ENCODE peak calls at places on chromosomes 7 and 10, in ten cellular contexts. N is Panc1; P is adrenal gland; T is CD4-positive, alpha-beta T cell; U is upper lobe of left lung; O is heart left ventricle; W is SK-N-SH; E is dorsolateral prefrontal cortex; F is psoas muscle; H is pancreas. M is an unnamed sample.

GRCh38 chr7:108091461-108091831 is 38.7 kb downstream of the LAMB4 start:
- DNase-seq in E (no peak), W (no peak), O (no peak), P (no peak), H (no peak), U (no peak), T (no peak), N (no peak), F (no peak), M (no peak)

GRCh38 chr10:103716206-103717160 is 138.9 kb downstream of the SH3PXD2A start:
- DNase-seq in F (no peak), N (no peak), P (no peak), E (peak), H (peak), U (no peak), W (no peak), T (no peak), O (no peak), M (peak)

GRCh38 chr10:19819419-19820033 is 3.3 kb downstream of the PLXDC2 start:
- DNase-seq in F (no peak), N (peak), H (no peak), O (no peak), U (no peak), E (no peak), T (no peak), W (peak), P (peak), M (peak)

GRCh38 chr10:55410415-55410885 is 609.4 kb upstream of the PCDH15 start:
- DNase-seq in O (peak), U (peak), P (peak), T (no peak), H (peak), W (peak), F (peak), N (no peak), E (peak), M (no peak)

GRCh38 chr10:37754538-37755323 is 102.7 kb downstream of the ZNF248 start:
- DNase-seq in E (no peak), U (no peak), P (peak), O (no peak), T (no peak), F (no peak), N (peak), W (peak), H (no peak), M (peak)

GRCh38 chr10:23829556-23829955 is 379.4 kb upstream of the KIAA1217 start:
- DNase-seq in P (no peak), T (no peak), U (no peak), H (no peak), O (no peak), F (no peak), W (no peak), E (no peak), N (no peak), M (no peak)

GRCh38 chr7:2459674-2460073 is 16.5 kb downstream of the GRIFIN start:
- DNase-seq in U (no peak), O (no peak), H (no peak), E (no peak), T (no peak), N (no peak), P (no peak), W (no peak), F (no peak), M (no peak)

GRCh38 chr7:33841658-33842057 is 63.7 kb upstream of the BMPER start:
- DNase-seq in W (no peak), N (no peak), U (no peak), H (no peak), T (no peak), E (no peak), P (peak), F (peak), O (no peak), M (peak)

GRCh38 chr7:155256761-155257481 is 40.8 kb upstream of the INSIG1 start:
- DNase-seq in P (no peak), W (peak), U (no peak), F (no peak), E (no peak), H (no peak), N (no peak), O (no peak), T (no peak), M (no peak)

GRCh38 chr7:36279251-36279925 is 110.3 kb upstream of the ANLN start:
- DNase-seq in W (no peak), P (peak), T (no peak), F (no peak), H (no peak), N (no peak), U (no peak), O (no peak), E (no peak), M (no peak)

GRCh38 chr7:83166781-83167180 is 4.1 kb upstream of the PCLO start:
- DNase-seq in U (no peak), O (no peak), N (no peak), W (no peak), F (no peak), T (no peak), E (no peak), P (no peak), H (no peak), M (no peak)

GRCh38 chr7:7911339-7911738 is 57.3 kb upstream of the GLCCI1 start:
- DNase-seq in E (no peak), H (no peak), F (no peak), U (no peak), N (no peak), T (no peak), P (no peak), O (no peak), W (no peak), M (peak)

GRCh38 chr7:100210803-100211202 is 8.9 kb upstream of the PVRIG start:
- DNase-seq in T (no peak), N (no peak), H (no peak), F (no peak), U (no peak), W (no peak), P (no peak), O (no peak), E (no peak), M (no peak)

GRCh38 chr7:77415822-77416620 is at the start of gene GSAP:
- DNase-seq in O (peak), E (peak), F (peak), P (peak), T (peak), U (peak), N (no peak), H (peak), W (peak), M (no peak)
- TF ChIP-seq CTCF in O (no peak), E (no peak), F (no peak), P (no peak), T (peak), U (no peak), N (no peak), H (no peak), W (peak), M (peak)

GRCh38 chr7:92527300-92528187 is 776 bp downstream of the PEX1 start:
- DNase-seq in H (peak), W (peak), P (peak), U (peak), T (peak), O (peak), F (no peak), N (peak), E (no peak), M (peak)
- H3K27ac ChIP-seq in H (peak), W (peak), P (peak), U (peak), T (peak), O (peak), F (peak), N (peak), E (peak), M (peak)

GRCh38 chr7:23469150-23469960 is 936 bp downstream of the IGF2BP3 start:
- DNase-seq in N (no peak), P (no peak), F (no peak), W (peak), U (no peak), E (no peak), O (no peak), H (no peak), T (no peak), M (no peak)

GRCh38 chr7:23469961-23470250 is 385 bp downstream of the IGF2BP3 start:
- DNase-seq in P (no peak), T (no peak), U (no peak), N (no peak), E (no peak), O (no peak), H (no peak), W (no peak), F (no peak), M (no peak)

GRCh38 chr7:23467281-23467680 is 3.0 kb downstream of the IGF2BP3 start:
- DNase-seq in U (no peak), P (no peak), E (no peak), O (no peak), F (no peak), H (no peak), T (no peak), N (no peak), W (peak), M (no peak)

GRCh38 chr7:23467731-23468720 is 2.3 kb downstream of the IGF2BP3 start:
- DNase-seq in N (no peak), F (no peak), H (no peak), P (no peak), W (peak), O (no peak), U (no peak), T (no peak), E (no peak), M (no peak)

DNA sequence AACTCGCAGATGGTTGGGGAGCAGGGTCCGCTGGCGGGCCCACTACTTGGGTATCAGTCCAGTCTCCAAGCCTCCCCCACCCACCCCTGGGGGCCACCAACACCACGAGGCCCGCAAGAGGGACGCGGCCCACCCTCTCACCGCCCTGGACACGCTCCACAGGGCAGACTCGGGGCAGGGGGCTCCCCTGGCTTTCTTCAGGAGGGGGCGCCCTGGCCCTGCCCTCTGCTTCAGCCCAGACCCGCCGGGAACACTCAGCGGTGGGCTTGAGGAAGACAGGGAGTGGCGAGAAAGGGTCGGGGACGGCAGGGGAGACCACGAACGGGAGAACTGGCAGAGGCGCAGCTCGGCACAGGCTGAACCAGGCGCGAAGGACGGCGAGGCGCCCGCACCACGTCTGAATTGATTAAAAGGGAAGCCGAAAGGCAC is 1.6 kb downstream of the IGF2BP3 start:
- DNase-seq in E (no peak), W (peak), O (no peak), N (no peak), U (no peak), P (no peak), T (no peak), H (no peak), F (no peak), M (no peak)
- TF ChIP-seq CTCF in E (no peak), W (peak), O (no peak), N (peak), U (no peak), P (no peak), T (no peak), H (no peak), F (no peak), M (no peak)

GRCh38 chr10:89476676-89477075 is 58.7 kb downstream of the SLC16A12 start:
- DNase-seq in U (peak), H (no peak), P (no peak), T (no peak), W (no peak), E (no peak), N (no peak), F (no peak), O (no peak), M (no peak)
- H3K27ac ChIP-seq in U (peak), H (no peak), P (no peak), T (no peak), W (no peak), E (no peak), N (no peak), F (peak), O (peak), M (no peak)

DNA sequence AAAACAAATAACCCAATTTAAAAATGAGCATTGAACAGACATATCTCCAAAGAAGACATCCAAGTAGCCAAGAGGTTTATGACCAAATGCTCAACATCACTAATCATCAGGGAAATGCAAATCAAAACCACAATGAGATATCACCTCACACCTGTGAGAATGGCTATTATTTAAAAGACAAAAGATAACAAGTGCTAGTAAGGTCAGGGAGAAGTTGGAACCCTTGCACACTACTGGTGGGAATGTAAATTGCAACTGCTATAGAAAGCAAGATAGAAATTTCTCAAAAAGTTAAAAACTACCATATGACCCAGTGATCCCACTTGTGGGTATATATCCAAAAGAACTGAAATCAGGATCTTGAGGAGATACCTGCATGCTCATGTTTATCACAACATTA is 49.5 kb downstream of the SGMS1 start:
- DNase-seq in T (no peak), U (no peak), N (no peak), E (no peak), H (no peak), F (no peak), O (no peak), W (no peak), P (no peak), M (no peak)
- TF ChIP-seq CTCF in T (no peak), U (no peak), N (peak), E (no peak), H (no peak), F (no peak), O (no peak), W (peak), P (no peak), M (peak)

GRCh38 chr10:95382596-95382995 is 91.8 kb upstream of the PDLIM1 start:
- DNase-seq in P (no peak), T (no peak), N (no peak), H (no peak), U (no peak), W (no peak), E (no peak), F (no peak), O (no peak), M (no peak)
- H3K27ac ChIP-seq in P (no peak), T (no peak), N (no peak), H (no peak), U (no peak), W (no peak), E (peak), F (no peak), O (peak), M (no peak)

GRCh38 chr10:71677261-71677660 is 42.3 kb downstream of the C10orf105 start:
- DNase-seq in N (no peak), O (no peak), E (no peak), P (no peak), F (no peak), W (no peak), H (no peak), U (no peak), T (no peak), M (no peak)

GRCh38 chr10:71683301-71683700 is 36.3 kb downstream of the C10orf105 start:
- DNase-seq in N (no peak), U (no peak), O (no peak), T (no peak), W (no peak), E (no peak), P (no peak), H (no peak), F (no peak), M (no peak)

GRCh38 chr10:71678057-71678805 is 41.3 kb downstream of the C10orf105 start:
- DNase-seq in W (no peak), H (no peak), U (no peak), O (no peak), N (no peak), F (no peak), T (no peak), E (no peak), P (no peak), M (no peak)

GRCh38 chr10:71681977-71682376 is 37.6 kb downstream of the C10orf105 start:
- DNase-seq in H (no peak), W (no peak), P (no peak), T (no peak), O (no peak), N (no peak), F (no peak), E (no peak), U (no peak), M (no peak)

DNA sequence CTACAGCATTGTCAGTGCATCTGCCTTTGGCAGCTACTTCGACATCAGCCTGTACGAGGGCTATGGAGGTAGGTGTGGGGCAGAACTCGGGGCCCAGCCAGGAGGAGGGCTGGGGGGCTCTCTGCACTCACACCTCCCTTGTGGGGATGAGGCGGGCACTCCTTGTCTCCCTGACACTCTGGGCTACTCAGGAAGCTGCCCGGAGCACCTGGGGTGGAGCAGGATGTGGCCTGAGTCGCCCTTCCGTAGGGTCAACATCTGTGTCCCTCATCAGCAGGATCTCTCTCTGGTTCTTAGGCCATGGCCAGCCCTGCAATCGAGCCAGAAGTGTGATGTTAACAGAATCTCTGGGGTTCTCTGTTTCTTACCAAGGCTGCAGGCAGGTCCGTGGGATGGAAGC is 40.2 kb downstream of the C10orf105 start:
- DNase-seq in F (no peak), U (no peak), N (no peak), H (no peak), T (no peak), W (no peak), E (no peak), P (no peak), O (peak), M (no peak)
- TF ChIP-seq CTCF in F (no peak), U (no peak), N (no peak), H (no peak), T (no peak), W (no peak), E (no peak), P (no peak), O (no peak), M (no peak)

DNA sequence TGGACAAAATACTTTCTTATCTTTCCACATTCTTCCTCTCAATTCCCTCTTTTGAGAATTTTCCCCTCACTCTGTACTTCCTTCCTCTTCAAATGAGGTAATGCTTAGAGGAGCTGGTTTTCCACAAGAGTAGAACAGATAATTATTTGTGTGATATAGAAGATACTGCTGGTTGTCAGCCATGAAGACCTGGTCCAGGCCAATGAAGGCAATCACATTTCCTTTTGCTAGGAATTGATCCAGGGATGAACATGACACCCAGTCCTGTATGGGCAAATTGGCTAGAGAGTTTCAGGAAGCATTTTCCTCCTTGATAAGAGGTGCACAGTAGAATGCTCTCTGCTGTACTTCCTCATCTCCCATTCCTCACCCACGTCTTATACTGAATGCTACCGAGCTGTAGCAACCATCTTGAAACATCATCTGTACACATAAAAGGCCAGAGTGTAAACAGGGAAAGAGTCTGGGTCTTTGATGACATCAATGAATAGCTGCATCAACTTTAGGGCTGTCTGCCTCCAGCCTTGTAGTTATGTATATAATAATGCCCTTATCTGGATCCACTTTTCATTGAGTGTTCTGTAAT is 103.8 kb downstream of the CDK6 start:
- DNase-seq in N (no peak), T (no peak), H (no peak), W (no peak), P (no peak), F (no peak), O (no peak), U (no peak), E (no peak), M (no peak)
- H3K27ac ChIP-seq in N (no peak), T (no peak), H (no peak), W (no peak), P (no peak), F (no peak), O (no peak), U (peak), E (no peak), M (no peak)

GRCh38 chr7:140232959-140233649 is 56.3 kb upstream of the KDM7A start:
- DNase-seq in E (no peak), W (no peak), O (no peak), N (no peak), F (no peak), P (no peak), H (no peak), T (no peak), U (no peak), M (no peak)

GRCh38 chr7:140231779-140232491 is 55.2 kb upstream of the KDM7A start:
- DNase-seq in P (no peak), F (no peak), W (no peak), U (peak), O (no peak), T (no peak), E (no peak), H (no peak), N (no peak), M (no peak)

GRCh38 chr7:140230517-140230861 is 53.7 kb upstream of the KDM7A start:
- DNase-seq in F (peak), E (no peak), H (peak), W (peak), U (peak), N (no peak), T (peak), O (peak), P (no peak), M (no peak)

GRCh38 chr7:140229591-140230516 is 53.1 kb upstream of the KDM7A start:
- DNase-seq in T (peak), U (peak), O (peak), H (no peak), W (no peak), F (no peak), E (no peak), N (no peak), P (no peak), M (no peak)

DNA sequence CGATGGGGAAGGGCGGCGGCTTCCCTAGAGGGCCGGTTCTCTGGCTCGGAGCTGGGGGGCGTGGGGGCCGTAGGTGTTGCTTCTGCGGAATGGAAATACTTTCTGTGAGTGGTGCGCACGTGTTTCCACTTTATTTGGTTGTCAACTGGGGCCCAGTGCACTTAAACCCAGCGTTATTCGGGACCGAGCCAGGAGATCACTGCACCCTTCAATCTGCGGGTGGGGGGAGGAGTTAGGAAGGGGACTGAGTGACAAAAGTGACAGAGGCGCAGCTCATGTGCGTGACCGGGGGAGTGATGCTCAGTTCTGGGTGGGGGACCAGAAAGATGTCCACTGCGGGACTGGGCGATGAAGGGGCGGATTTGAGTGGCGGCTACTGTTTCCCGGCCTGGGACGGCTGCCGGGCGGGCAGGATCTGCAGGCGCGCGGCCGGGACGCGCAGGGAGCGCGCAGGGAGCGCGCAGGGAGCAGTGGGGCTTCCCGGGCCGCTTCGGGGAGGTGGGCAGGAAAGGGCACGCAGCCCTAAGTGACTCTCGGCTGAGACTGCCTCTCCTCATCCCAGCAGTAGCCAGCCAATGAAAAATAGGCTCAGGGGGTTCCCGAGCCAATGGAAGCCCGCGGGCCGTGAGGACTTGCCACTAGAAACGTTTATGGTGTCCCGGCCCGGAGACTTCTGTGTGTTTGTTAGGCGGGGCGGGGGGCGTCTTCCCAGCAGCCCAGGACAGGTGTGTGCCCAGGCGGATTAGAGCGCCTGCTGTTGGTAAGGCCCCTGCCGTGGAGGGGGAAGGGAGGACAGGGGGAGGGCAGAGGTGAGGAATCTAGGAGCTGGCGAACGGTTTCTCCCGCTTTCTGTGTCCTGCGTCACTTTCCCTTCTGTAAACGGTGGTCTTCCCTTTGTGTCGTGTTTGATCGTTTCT is 54.3 kb upstream of the KDM7A start:
- DNase-seq in N (no peak), P (peak), U (peak), O (peak), T (peak), E (no peak), F (peak), H (peak), W (peak), M (peak)
- TF ChIP-seq CTCF in N (no peak), P (no peak), U (no peak), O (no peak), T (no peak), E (no peak), F (no peak), H (no peak), W (no peak), M (no peak)